ENCODE peak calls at places on chromosome 12, in seven cellular contexts. One of them, this sample, is unnamed.

GRCh38 chr12:20701106-20701505 is 6.0 kb downstream of the SLCO1C1 start:
- DNase-seq in COR-L47: no peak
- DNase-seq in NCI-H2081: no peak
- DNase-seq in anterior cingulate cortex: no peak
- DNase-seq in stimulated activated CD8-positive, alpha-beta memory T cell treated with anti-CD3 and anti-CD28 coated beads, Interleukin-4, amount 100 ng/mL, for 1 hour: no peak
- DNase-seq in lower lobe of right lung: no peak
- DNase-seq in EL: no peak
- DNase-seq in this sample: no peak

GRCh38 chr12:76464636-76465166 is 94.9 kb downstream of the OSBPL8 start:
- DNase-seq in COR-L47: no peak
- DNase-seq in EL: no peak
- DNase-seq in lower lobe of right lung: no peak
- DNase-seq in NCI-H2081: no peak
- DNase-seq in stimulated activated CD8-positive, alpha-beta memory T cell treated with anti-CD3 and anti-CD28 coated beads, Interleukin-4, amount 100 ng/mL, for 1 hour: no peak
- DNase-seq in anterior cingulate cortex: no peak
- DNase-seq in this sample: no peak

GRCh38 chr12:119679081-119679480 is 11.1 kb downstream of the PRKAB1 start:
- DNase-seq in COR-L47: peak; percentile 85
- DNase-seq in NCI-H2081: peak; percentile 81
- DNase-seq in stimulated activated CD8-positive, alpha-beta memory T cell treated with anti-CD3 and anti-CD28 coated beads, Interleukin-4, amount 100 ng/mL, for 1 hour: no peak
- DNase-seq in lower lobe of right lung: no peak
- DNase-seq in EL: no peak
- DNase-seq in anterior cingulate cortex: no peak
- DNase-seq in this sample: no peak

GRCh38 chr12:93347054-93347786 is 30.5 kb upstream of the NUDT4 start:
- DNase-seq in lower lobe of right lung: no peak
- DNase-seq in EL: no peak
- DNase-seq in NCI-H2081: no peak
- DNase-seq in stimulated activated CD8-positive, alpha-beta memory T cell treated with anti-CD3 and anti-CD28 coated beads, Interleukin-4, amount 100 ng/mL, for 1 hour: no peak
- DNase-seq in anterior cingulate cortex: peak; percentile 1
- DNase-seq in COR-L47: no peak
- DNase-seq in this sample: no peak

GRCh38 chr12:49847161-49847560 is 4.3 kb upstream of the BCDIN3D start:
- DNase-seq in NCI-H2081: no peak
- DNase-seq in EL: no peak
- DNase-seq in anterior cingulate cortex: no peak
- DNase-seq in stimulated activated CD8-positive, alpha-beta memory T cell treated with anti-CD3 and anti-CD28 coated beads, Interleukin-4, amount 100 ng/mL, for 1 hour: no peak
- DNase-seq in lower lobe of right lung: no peak
- DNase-seq in COR-L47: no peak
- DNase-seq in this sample: peak; percentile 15

GRCh38 chr12:123150804-123151678 is at the start of gene PITPNM2:
- DNase-seq in EL: peak; percentile 72
- DNase-seq in NCI-H2081: peak; percentile 50
- DNase-seq in lower lobe of right lung: peak; percentile 77
- DNase-seq in stimulated activated CD8-positive, alpha-beta memory T cell treated with anti-CD3 and anti-CD28 coated beads, Interleukin-4, amount 100 ng/mL, for 1 hour: peak; percentile 25
- DNase-seq in anterior cingulate cortex: peak; percentile 35
- DNase-seq in COR-L47: peak; percentile 71
- DNase-seq in this sample: peak; percentile 27

GRCh38 chr12:26777236-26777635 is 55.8 kb downstream of the ITPR2 start:
- DNase-seq in stimulated activated CD8-positive, alpha-beta memory T cell treated with anti-CD3 and anti-CD28 coated beads, Interleukin-4, amount 100 ng/mL, for 1 hour: no peak
- DNase-seq in EL: no peak
- DNase-seq in NCI-H2081: no peak
- DNase-seq in lower lobe of right lung: no peak
- DNase-seq in COR-L47: no peak
- DNase-seq in anterior cingulate cortex: no peak
- DNase-seq in this sample: no peak

GRCh38 chr12:8033153-8034044 is 883 bp downstream of the FOXJ2 start:
- DNase-seq in lower lobe of right lung: no peak
- DNase-seq in COR-L47: peak; percentile 17
- DNase-seq in stimulated activated CD8-positive, alpha-beta memory T cell treated with anti-CD3 and anti-CD28 coated beads, Interleukin-4, amount 100 ng/mL, for 1 hour: no peak
- DNase-seq in anterior cingulate cortex: no peak
- DNase-seq in NCI-H2081: peak; percentile 4
- DNase-seq in EL: peak; percentile 69
- DNase-seq in this sample: no peak

GRCh38 chr12:25755681-25756260 is 202.7 kb upstream of the LMNTD1 start:
- DNase-seq in stimulated activated CD8-positive, alpha-beta memory T cell treated with anti-CD3 and anti-CD28 coated beads, Interleukin-4, amount 100 ng/mL, for 1 hour: no peak
- DNase-seq in lower lobe of right lung: no peak
- DNase-seq in anterior cingulate cortex: no peak
- DNase-seq in NCI-H2081: no peak
- DNase-seq in COR-L47: no peak
- DNase-seq in EL: no peak
- DNase-seq in this sample: no peak

GRCh38 chr12:128784030-128784770 is 39.6 kb downstream of the SLC15A4 start:
- DNase-seq in stimulated activated CD8-positive, alpha-beta memory T cell treated with anti-CD3 and anti-CD28 coated beads, Interleukin-4, amount 100 ng/mL, for 1 hour: no peak
- DNase-seq in anterior cingulate cortex: no peak
- DNase-seq in NCI-H2081: no peak
- DNase-seq in EL: no peak
- DNase-seq in lower lobe of right lung: no peak
- DNase-seq in COR-L47: no peak
- DNase-seq in this sample: no peak

GRCh38 chr12:116933101-116933500 is 22.4 kb downstream of the FBXW8 start:
- DNase-seq in NCI-H2081: no peak
- DNase-seq in EL: no peak
- DNase-seq in stimulated activated CD8-positive, alpha-beta memory T cell treated with anti-CD3 and anti-CD28 coated beads, Interleukin-4, amount 100 ng/mL, for 1 hour: no peak
- DNase-seq in anterior cingulate cortex: no peak
- DNase-seq in COR-L47: no peak
- DNase-seq in lower lobe of right lung: no peak
- DNase-seq in this sample: no peak

GRCh38 chr12:124869011-124869665 is 5.5 kb upstream of the SCARB1 start:
- DNase-seq in EL: no peak
- DNase-seq in NCI-H2081: no peak
- DNase-seq in lower lobe of right lung: peak; percentile 71
- DNase-seq in COR-L47: no peak
- DNase-seq in stimulated activated CD8-positive, alpha-beta memory T cell treated with anti-CD3 and anti-CD28 coated beads, Interleukin-4, amount 100 ng/mL, for 1 hour: no peak
- DNase-seq in anterior cingulate cortex: no peak
- DNase-seq in this sample: peak; percentile 89

GRCh38 chr12:25054783-25055144 is 105.9 kb upstream of the BCAT1 start:
- DNase-seq in COR-L47: no peak
- DNase-seq in lower lobe of right lung: no peak
- DNase-seq in NCI-H2081: no peak
- DNase-seq in EL: peak; percentile 55
- DNase-seq in stimulated activated CD8-positive, alpha-beta memory T cell treated with anti-CD3 and anti-CD28 coated beads, Interleukin-4, amount 100 ng/mL, for 1 hour: no peak
- DNase-seq in anterior cingulate cortex: no peak
- DNase-seq in this sample: no peak

GRCh38 chr12:101642115-101643067 is 47.6 kb downstream of the MYBPC1 start:
- DNase-seq in stimulated activated CD8-positive, alpha-beta memory T cell treated with anti-CD3 and anti-CD28 coated beads, Interleukin-4, amount 100 ng/mL, for 1 hour: no peak
- DNase-seq in anterior cingulate cortex: no peak
- DNase-seq in COR-L47: no peak
- DNase-seq in lower lobe of right lung: peak; percentile 59
- DNase-seq in NCI-H2081: no peak
- DNase-seq in EL: no peak
- DNase-seq in this sample: no peak

GRCh38 chr12:24901975-24902461 is 46.9 kb downstream of the BCAT1 start:
- DNase-seq in COR-L47: no peak
- DNase-seq in EL: no peak
- DNase-seq in lower lobe of right lung: peak; percentile 54
- DNase-seq in NCI-H2081: peak; percentile 14
- DNase-seq in stimulated activated CD8-positive, alpha-beta memory T cell treated with anti-CD3 and anti-CD28 coated beads, Interleukin-4, amount 100 ng/mL, for 1 hour: no peak
- DNase-seq in anterior cingulate cortex: peak; percentile 48
- DNase-seq in this sample: no peak

GRCh38 chr12:89393551-89394121 is 41.3 kb upstream of the DUSP6 start:
- DNase-seq in lower lobe of right lung: no peak
- DNase-seq in stimulated activated CD8-positive, alpha-beta memory T cell treated with anti-CD3 and anti-CD28 coated beads, Interleukin-4, amount 100 ng/mL, for 1 hour: no peak
- DNase-seq in NCI-H2081: no peak
- DNase-seq in EL: no peak
- DNase-seq in anterior cingulate cortex: no peak
- DNase-seq in COR-L47: no peak
- DNase-seq in this sample: peak; percentile 36

GRCh38 chr12:124446364-124446763 is 121.0 kb downstream of the NCOR2 start:
- DNase-seq in COR-L47: no peak
- DNase-seq in anterior cingulate cortex: no peak
- DNase-seq in EL: no peak
- DNase-seq in stimulated activated CD8-positive, alpha-beta memory T cell treated with anti-CD3 and anti-CD28 coated beads, Interleukin-4, amount 100 ng/mL, for 1 hour: no peak
- DNase-seq in NCI-H2081: no peak
- DNase-seq in lower lobe of right lung: peak; percentile 22
- DNase-seq in this sample: no peak

GRCh38 chr12:13062669-13063068 is 18.5 kb downstream of the FAM234B start:
- DNase-seq in EL: no peak
- DNase-seq in anterior cingulate cortex: peak; percentile 6
- DNase-seq in lower lobe of right lung: no peak
- DNase-seq in COR-L47: no peak
- DNase-seq in stimulated activated CD8-positive, alpha-beta memory T cell treated with anti-CD3 and anti-CD28 coated beads, Interleukin-4, amount 100 ng/mL, for 1 hour: no peak
- DNase-seq in NCI-H2081: no peak
- DNase-seq in this sample: no peak

GRCh38 chr12:102769323-102769916 is 147.6 kb downstream of the PAH start:
- DNase-seq in EL: peak; percentile 62
- DNase-seq in stimulated activated CD8-positive, alpha-beta memory T cell treated with anti-CD3 and anti-CD28 coated beads, Interleukin-4, amount 100 ng/mL, for 1 hour: no peak
- DNase-seq in lower lobe of right lung: no peak
- DNase-seq in COR-L47: peak; percentile 13
- DNase-seq in anterior cingulate cortex: peak; percentile 36
- DNase-seq in NCI-H2081: peak; percentile 40
- DNase-seq in this sample: peak; percentile 63

GRCh38 chr12:113292091-113292490 is 42.8 kb downstream of the SLC8B1 start:
- DNase-seq in NCI-H2081: no peak
- DNase-seq in stimulated activated CD8-positive, alpha-beta memory T cell treated with anti-CD3 and anti-CD28 coated beads, Interleukin-4, amount 100 ng/mL, for 1 hour: no peak
- DNase-seq in anterior cingulate cortex: no peak
- DNase-seq in EL: peak; percentile 46
- DNase-seq in lower lobe of right lung: no peak
- DNase-seq in COR-L47: no peak
- DNase-seq in this sample: no peak

GRCh38 chr12:52879394-52880351 is 25.2 kb downstream of the KRT8 start:
- DNase-seq in lower lobe of right lung: peak; percentile 80
- DNase-seq in stimulated activated CD8-positive, alpha-beta memory T cell treated with anti-CD3 and anti-CD28 coated beads, Interleukin-4, amount 100 ng/mL, for 1 hour: no peak
- DNase-seq in EL: peak; percentile 88
- DNase-seq in COR-L47: peak; percentile 85
- DNase-seq in NCI-H2081: peak; percentile 89
- DNase-seq in anterior cingulate cortex: peak; percentile 70
- DNase-seq in this sample: peak; percentile 81

GRCh38 chr12:102726686-102727085 is 190.4 kb downstream of the PAH start:
- DNase-seq in NCI-H2081: no peak
- DNase-seq in EL: peak; percentile 11
- DNase-seq in lower lobe of right lung: no peak
- DNase-seq in anterior cingulate cortex: no peak
- DNase-seq in stimulated activated CD8-positive, alpha-beta memory T cell treated with anti-CD3 and anti-CD28 coated beads, Interleukin-4, amount 100 ng/mL, for 1 hour: no peak
- DNase-seq in COR-L47: no peak
- DNase-seq in this sample: no peak

GRCh38 chr12:180445-180844 is 33.5 kb downstream of the SLC6A12 start:
- DNase-seq in EL: no peak
- DNase-seq in lower lobe of right lung: peak; percentile 69
- DNase-seq in NCI-H2081: no peak
- DNase-seq in anterior cingulate cortex: peak; percentile 25
- DNase-seq in COR-L47: no peak
- DNase-seq in stimulated activated CD8-positive, alpha-beta memory T cell treated with anti-CD3 and anti-CD28 coated beads, Interleukin-4, amount 100 ng/mL, for 1 hour: no peak
- DNase-seq in this sample: peak; percentile 17

GRCh38 chr12:32981139-32981538 is 84.6 kb upstream of the PKP2 start:
- DNase-seq in anterior cingulate cortex: no peak
- DNase-seq in EL: no peak
- DNase-seq in NCI-H2081: no peak
- DNase-seq in COR-L47: no peak
- DNase-seq in lower lobe of right lung: no peak
- DNase-seq in stimulated activated CD8-positive, alpha-beta memory T cell treated with anti-CD3 and anti-CD28 coated beads, Interleukin-4, amount 100 ng/mL, for 1 hour: no peak
- DNase-seq in this sample: no peak

GRCh38 chr12:26987634-26988424 is 26.4 kb downstream of the TM7SF3 start:
- DNase-seq in lower lobe of right lung: no peak
- DNase-seq in EL: peak; percentile 39
- DNase-seq in COR-L47: no peak
- DNase-seq in stimulated activated CD8-positive, alpha-beta memory T cell treated with anti-CD3 and anti-CD28 coated beads, Interleukin-4, amount 100 ng/mL, for 1 hour: no peak
- DNase-seq in NCI-H2081: no peak
- DNase-seq in anterior cingulate cortex: no peak
- DNase-seq in this sample: peak; percentile 58

GRCh38 chr12:6321905-6322304 is 11.4 kb downstream of the PLEKHG6 start:
- DNase-seq in COR-L47: no peak
- DNase-seq in anterior cingulate cortex: no peak
- DNase-seq in lower lobe of right lung: no peak
- DNase-seq in stimulated activated CD8-positive, alpha-beta memory T cell treated with anti-CD3 and anti-CD28 coated beads, Interleukin-4, amount 100 ng/mL, for 1 hour: no peak
- DNase-seq in EL: no peak
- DNase-seq in NCI-H2081: peak; percentile 43
- DNase-seq in this sample: no peak

GRCh38 chr12:3542911-3543310 is 51.9 kb downstream of the PRMT8 start:
- DNase-seq in COR-L47: no peak
- DNase-seq in lower lobe of right lung: no peak
- DNase-seq in stimulated activated CD8-positive, alpha-beta memory T cell treated with anti-CD3 and anti-CD28 coated beads, Interleukin-4, amount 100 ng/mL, for 1 hour: no peak
- DNase-seq in anterior cingulate cortex: no peak
- DNase-seq in EL: peak; percentile 23
- DNase-seq in NCI-H2081: no peak
- DNase-seq in this sample: no peak

GRCh38 chr12:51388066-51388799 is 3.0 kb downstream of the GALNT6 start:
- DNase-seq in anterior cingulate cortex: no peak
- DNase-seq in EL: peak; percentile 86
- DNase-seq in COR-L47: no peak
- DNase-seq in lower lobe of right lung: no peak
- DNase-seq in NCI-H2081: no peak
- DNase-seq in stimulated activated CD8-positive, alpha-beta memory T cell treated with anti-CD3 and anti-CD28 coated beads, Interleukin-4, amount 100 ng/mL, for 1 hour: no peak
- DNase-seq in this sample: peak; percentile 87

GRCh38 chr12:12166751-12167150 is 96.0 kb downstream of the BCL2L14 start:
- DNase-seq in EL: no peak
- DNase-seq in lower lobe of right lung: no peak
- DNase-seq in COR-L47: no peak
- DNase-seq in anterior cingulate cortex: no peak
- DNase-seq in NCI-H2081: no peak
- DNase-seq in stimulated activated CD8-positive, alpha-beta memory T cell treated with anti-CD3 and anti-CD28 coated beads, Interleukin-4, amount 100 ng/mL, for 1 hour: no peak
- DNase-seq in this sample: no peak

GRCh38 chr12:51391047-51391837 is at the start of gene GALNT6:
- DNase-seq in stimulated activated CD8-positive, alpha-beta memory T cell treated with anti-CD3 and anti-CD28 coated beads, Interleukin-4, amount 100 ng/mL, for 1 hour: peak; percentile 32
- DNase-seq in EL: peak; percentile 53
- DNase-seq in anterior cingulate cortex: no peak
- DNase-seq in NCI-H2081: peak; percentile 30
- DNase-seq in lower lobe of right lung: peak; percentile 69
- DNase-seq in COR-L47: peak; percentile 27
- DNase-seq in this sample: peak; percentile 61

GRCh38 chr12:53456654-53457366 is 4.9 kb downstream of the PCBP2 start:
- DNase-seq in NCI-H2081: no peak
- DNase-seq in anterior cingulate cortex: no peak
- DNase-seq in COR-L47: no peak
- DNase-seq in lower lobe of right lung: no peak
- DNase-seq in stimulated activated CD8-positive, alpha-beta memory T cell treated with anti-CD3 and anti-CD28 coated beads, Interleukin-4, amount 100 ng/mL, for 1 hour: no peak
- DNase-seq in EL: no peak
- DNase-seq in this sample: no peak

GRCh38 chr12:123115409-123116111 is 35.3 kb downstream of the PITPNM2 start:
- DNase-seq in EL: peak; percentile 79
- DNase-seq in lower lobe of right lung: no peak
- DNase-seq in COR-L47: no peak
- DNase-seq in anterior cingulate cortex: peak; percentile 73
- DNase-seq in stimulated activated CD8-positive, alpha-beta memory T cell treated with anti-CD3 and anti-CD28 coated beads, Interleukin-4, amount 100 ng/mL, for 1 hour: no peak
- DNase-seq in NCI-H2081: no peak
- DNase-seq in this sample: peak; percentile 51